ENCODE peak calls at places on chromosomes 12 and 14, in four cellular contexts. Z is H1, B is K562, R is HepG2. P is an unnamed sample. For H3K9me3, the result is how much of the 10 kb centered on the place peaks cover.

GRCh38 chr14:100849432-100849831 is 23.5 kb downstream of the MEG3 start:
- DNase-seq in Z (no peak), B (no peak), R (no peak), P (no peak)

GRCh38 chr12:93972411-93973208 is 175.8 kb upstream of the PLXNC1 start:
- DNase-seq in Z (no peak), R (no peak), B (no peak), P (no peak)

GRCh38 chr14:55328317-55328716 is 57.1 kb downstream of the FBXO34 start:
- DNase-seq in R (peak), Z (no peak), B (no peak), P (no peak)

GRCh38 chr14:81329640-81330385 is 70.3 kb downstream of the STON2 start:
- DNase-seq in B (no peak), Z (no peak), R (no peak), P (no peak)

GRCh38 chr14:99502989-99503421 is 21.8 kb downstream of the CCNK start:
- DNase-seq in B (no peak), Z (no peak), R (no peak), P (no peak)

GRCh38 chr12:527241-527640 is 67.5 kb downstream of the B4GALNT3 start:
- DNase-seq in R (no peak), Z (no peak), B (no peak), P (no peak)

GRCh38 chr12:45388545-45388944 is 172.7 kb downstream of the ANO6 start:
- DNase-seq in B (no peak), Z (no peak), R (peak), P (peak)

GRCh38 chr12:53942467-53942997 is 3.9 kb downstream of the HOXC13 start:
- DNase-seq in Z (no peak), R (no peak), B (no peak), P (no peak)

GRCh38 chr12:14960548-14961465 is 594 bp downstream of the ARHGDIB start:
- DNase-seq in B (no peak), R (no peak), Z (no peak), P (no peak)

GRCh38 chr12:110932048-110932447 is 11.7 kb upstream of the MYL2 start:
- DNase-seq in Z (no peak), B (no peak), R (no peak), P (no peak)

GRCh38 chr14:105019861-105020814 is 745 bp downstream of the CDCA4 start:
- DNase-seq in R (no peak), Z (no peak), B (no peak), P (peak)

GRCh38 chr12:78034025-78034424 is 203.3 kb downstream of the NAV3 start:
- DNase-seq in R (no peak), B (no peak), Z (no peak), P (no peak)
- TF ChIP-seq PHF8 in R (no peak), B (no peak), Z (no peak), P (no peak)

GRCh38 chr14:33309081-33309480 is 370.4 kb downstream of the NPAS3 start:
- DNase-seq in Z (no peak), B (no peak), R (no peak), P (no peak)
- H3K9me3 ChIP-seq in Z (under half), B (under half), R (under half), P (under half)

GRCh38 chr14:102230481-102231210 is 74.3 kb downstream of the MOK start:
- DNase-seq in R (no peak), Z (no peak), B (no peak), P (no peak)
- TF ChIP-seq PHF8 in R (no peak), Z (no peak), B (no peak), P (no peak)

GRCh38 chr12:34595749-34596733 is 573.7 kb downstream of the ALG10 start:
- DNase-seq in Z (no peak), R (no peak), B (peak), P (no peak)
- H3K9me3 ChIP-seq in Z (half or more), R (half or more), B (under half), P (under half)